ENCODE peak calls at places on chromosomes 4 and X, in five cellular contexts. A is SK-N-SH, O is fibroblast of lung, Y is right cardiac atrium, M is heart right ventricle. Q is an unnamed sample.

GRCh38 chr4:16865209-16865896 is 33.1 kb downstream of the LDB2 start:
- DNase-seq in M (no peak), A (no peak), O (no peak), Y (no peak), Q (no peak)

GRCh38 chr4:31171362-31171761 is 451.2 kb downstream of the PCDH7 start:
- DNase-seq in M (no peak), O (no peak), A (no peak), Y (no peak), Q (no peak)

GRCh38 chr4:73609688-73610087 is 10.5 kb downstream of the RASSF6 start:
- DNase-seq in Y (no peak), O (peak; percentile 92), M (no peak), A (no peak), Q (no peak)

GRCh38 chr4:1003271-1004070 is 8.0 kb upstream of the FGFRL1 start:
- DNase-seq in Y (no peak), A (no peak), O (no peak), M (no peak), Q (no peak)

GRCh38 chr4:89268572-89269180 is 38.9 kb downstream of the GPRIN3 start:
- DNase-seq in A (no peak), O (no peak), M (no peak), Y (no peak), Q (no peak)

GRCh38 chrX:3384330-3384729 is 37.9 kb upstream of the MXRA5 start:
- DNase-seq in A (no peak), O (no peak), Y (no peak), M (no peak), Q (no peak)

GRCh38 chr4:100848865-100849264 is 331.0 kb upstream of the EMCN start:
- DNase-seq in A (no peak), O (no peak), Y (no peak), M (no peak), Q (no peak)

GRCh38 chr4:74228691-74229640 is 71.0 kb downstream of the MTHFD2L start:
- DNase-seq in O (peak; percentile 80), A (peak; percentile 30), M (peak; percentile 48), Y (peak; percentile 72), Q (peak; percentile 69)

GRCh38 chr4:69323284-69323683 is 43.0 kb downstream of the UGT2B28 start:
- DNase-seq in A (no peak), O (no peak), M (no peak), Y (no peak), Q (no peak)

GRCh38 chr4:101708640-101709039 is 81.9 kb upstream of the BANK1 start:
- DNase-seq in O (peak; percentile 14), A (no peak), Y (no peak), M (no peak), Q (no peak)

GRCh38 chr4:108135549-108136209 is 33.1 kb downstream of the LEF1 start:
- DNase-seq in A (no peak), O (no peak), Y (no peak), M (no peak), Q (no peak)

GRCh38 chr4:38753021-38753806 is 29.6 kb downstream of the TLR10 start:
- DNase-seq in M (peak; percentile 79), Y (peak; percentile 93), O (peak; percentile 99), A (peak; percentile 19), Q (peak; percentile 62)

GRCh38 chrX:47321386-47321785 is 49.0 kb upstream of the ZNF157 start:
- DNase-seq in Y (peak; percentile 78), O (peak; percentile 66), A (no peak), M (peak; percentile 49), Q (peak; percentile 46)

GRCh38 chr4:145234086-145234694 is 53.8 kb upstream of the OTUD4 start:
- DNase-seq in M (no peak), A (peak; percentile 65), O (peak; percentile 77), Y (no peak), Q (no peak)

GRCh38 chr4:2879026-2879425 is 35.4 kb downstream of the ADD1 start:
- DNase-seq in M (no peak), A (no peak), O (no peak), Y (no peak), Q (no peak)

GRCh38 chr4:122450847-122451246 is 5.7 kb downstream of the IL2 start:
- DNase-seq in Y (no peak), O (peak; percentile 33), A (no peak), M (no peak), Q (no peak)

GRCh38 chr4:70913947-70914445 is 11.8 kb downstream of the MOB1B start:
- DNase-seq in O (peak; percentile 62), A (no peak), Y (no peak), M (no peak), Q (no peak)

GRCh38 chr4:101357751-101358150 is 10.4 kb upstream of the PPP3CA start:
- DNase-seq in Y (no peak), A (no peak), O (no peak), M (no peak), Q (no peak)

GRCh38 chrX:130111220-130111934 is 1.1 kb upstream of the ELF4 start:
- DNase-seq in Y (peak; percentile 67), A (no peak), M (peak; percentile 19), O (no peak), Q (no peak)

GRCh38 chr4:3250956-3251690 is 2.2 kb downstream of the MSANTD1 start:
- DNase-seq in Y (peak; percentile 55), O (no peak), M (no peak), A (no peak), Q (peak; percentile 69)

DNA sequence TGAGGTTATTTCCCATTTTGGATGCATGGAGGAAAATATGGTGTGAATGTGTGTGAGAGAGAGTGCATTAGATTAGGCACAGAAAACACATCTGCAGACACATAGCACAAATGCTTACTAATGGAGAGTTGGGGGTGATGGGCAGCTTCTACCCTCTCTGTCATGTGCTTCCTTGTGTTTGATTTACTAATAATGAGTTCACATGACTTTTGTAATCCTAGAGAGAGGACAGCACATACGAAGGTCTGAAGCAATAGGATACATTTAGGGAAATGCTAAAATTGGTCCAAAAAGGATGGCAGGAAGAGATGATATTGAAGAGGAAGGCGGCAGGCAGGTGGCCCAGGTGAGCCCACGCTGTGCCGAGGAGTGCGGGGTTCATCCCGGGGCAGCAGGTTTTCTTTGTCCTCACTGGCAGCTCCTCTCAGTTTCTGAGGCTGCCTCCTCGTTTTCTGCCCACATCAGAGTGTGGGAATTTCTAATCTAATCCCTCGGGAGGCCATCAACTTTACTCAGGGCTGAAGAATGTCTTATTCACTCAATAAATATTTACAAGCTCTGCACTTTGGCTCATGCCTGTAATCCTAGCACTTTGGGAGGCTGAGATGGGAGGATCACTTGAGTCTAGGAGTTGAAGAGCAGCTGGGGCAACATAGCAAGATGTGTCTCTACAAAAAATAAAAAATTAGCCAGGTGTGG is 15.9 kb upstream of the MAP9 start:
- DNase-seq in A (no peak), O (peak; percentile 78), Y (no peak), M (no peak), Q (no peak)
- H3K4me3 ChIP-seq in A (no peak overlapping the region), O (no peak overlapping the region), Y (no peak overlapping the region), M (no peak overlapping the region), Q (no peak overlapping the region)

DNA sequence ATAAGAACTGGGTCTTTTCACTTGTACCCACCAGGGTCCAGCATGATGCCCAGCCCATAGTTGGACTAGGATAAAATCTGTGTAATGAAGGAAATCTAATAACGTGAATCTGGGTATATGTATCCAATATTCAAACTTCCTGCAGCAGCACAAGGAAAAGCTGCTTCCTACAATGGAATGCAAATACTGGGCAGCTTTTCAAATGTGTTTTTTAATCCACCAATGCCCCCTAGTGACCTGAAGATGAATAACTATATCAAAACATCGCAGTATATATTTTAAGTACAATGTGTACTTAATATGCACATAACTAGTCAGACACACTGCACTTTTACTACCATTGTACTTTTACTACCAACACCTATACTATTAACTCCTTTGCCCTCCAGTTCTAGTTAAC is 5.3 kb downstream of the APOO start:
- DNase-seq in A (peak; percentile 53), M (no peak), Y (no peak), O (peak; percentile 80), Q (no peak)
- H3K27ac ChIP-seq in A (peak overlapping the region; percentile 34), M (no peak overlapping the region), Y (peak overlapping the region; percentile 70), O (no peak overlapping the region), Q (peak overlapping the region; percentile 73)

GRCh38 chr4:10688022-10688421 is 3.5 kb upstream of the CLNK start:
- DNase-seq in O (no peak), M (no peak), A (no peak), Y (no peak), Q (no peak)

GRCh38 chr4:10687526-10687925 is 3.0 kb upstream of the CLNK start:
- DNase-seq in Y (no peak), M (no peak), A (no peak), O (no peak), Q (no peak)

GRCh38 chr4:10677796-10678497 is 6.6 kb downstream of the CLNK start:
- DNase-seq in Y (no peak), A (no peak), O (no peak), M (no peak), Q (no peak)

GRCh38 chr4:10684631-10685030 is at the start of gene CLNK:
- DNase-seq in A (no peak), M (no peak), Y (no peak), O (no peak), Q (no peak)

DNA sequence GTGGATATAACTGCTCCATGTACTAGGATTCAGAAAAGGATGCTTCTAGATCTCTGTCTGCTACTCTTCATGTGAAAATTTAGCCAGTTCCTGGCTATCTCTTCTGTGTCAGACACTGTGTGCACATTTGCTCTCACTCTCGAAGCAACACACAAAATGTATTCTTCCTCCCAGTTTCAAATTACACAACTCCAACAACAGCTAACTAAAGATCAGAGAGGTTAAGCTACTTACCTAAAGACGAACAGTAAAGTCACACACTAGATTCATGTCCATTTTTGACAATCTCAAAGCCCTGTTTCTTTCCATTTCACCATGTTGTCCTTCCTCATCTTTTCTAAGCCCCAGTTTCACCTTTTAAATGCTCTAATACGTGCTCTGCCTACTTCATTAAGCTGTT is 2.2 kb downstream of the CLNK start:
- DNase-seq in M (no peak), Y (no peak), O (no peak), A (no peak), Q (no peak)
- H3K4me3 ChIP-seq in M (no peak overlapping the region), Y (no peak overlapping the region), O (no peak overlapping the region), A (no peak overlapping the region), Q (no peak overlapping the region)

GRCh38 chr4:158211288-158211687 is 1.0 kb downstream of the TMEM144 start:
- DNase-seq in Y (no peak), O (no peak), M (no peak), A (no peak), Q (no peak)
- H3K27ac ChIP-seq in Y (no peak overlapping the region), O (no peak overlapping the region), M (no peak overlapping the region), A (no peak overlapping the region), Q (no peak overlapping the region)

GRCh38 chrX:72460715-72461114 is 111.9 kb downstream of the HDAC8 start:
- DNase-seq in Y (no peak), M (no peak), A (no peak), O (no peak), Q (no peak)
- H3K4me3 ChIP-seq in Y (no peak overlapping the region), M (no peak overlapping the region), A (no peak overlapping the region), O (no peak overlapping the region), Q (no peak overlapping the region)

GRCh38 chr4:7807351-7807921 is 132.2 kb downstream of the AFAP1 start:
- DNase-seq in O (peak; percentile 71), M (no peak), Y (peak; percentile 76), A (no peak), Q (no peak)
- H3K27ac ChIP-seq in O (peak overlapping the region; percentile 68), M (peak overlapping the region; percentile 33), Y (peak overlapping the region; percentile 90), A (peak overlapping the region; percentile 47), Q (peak overlapping the region; percentile 85)